ENCODE peak calls at places on chromosomes 5 and 9, in seven cellular contexts. One of them, this sample, is unnamed.

GRCh38 chr5:125409496-125410351 is 663.3 kb upstream of the ZNF608 start:
- DNase-seq in tibial artery: no peak
- DNase-seq in Caco-2: no peak
- DNase-seq in CD4-positive, CD25-positive, alpha-beta regulatory T cell: no peak
- DNase-seq in uterus: no peak
- DNase-seq in sigmoid colon: no peak
- DNase-seq in PC-3: peak; percentile 62
- DNase-seq in this sample: peak; percentile 36

GRCh38 chr9:96620832-96621269 is 1.2 kb upstream of the CDC14B start:
- DNase-seq in tibial artery: no peak
- DNase-seq in Caco-2: no peak
- DNase-seq in CD4-positive, CD25-positive, alpha-beta regulatory T cell: no peak
- DNase-seq in uterus: no peak
- DNase-seq in sigmoid colon: no peak
- DNase-seq in PC-3: no peak
- DNase-seq in this sample: no peak

GRCh38 chr5:54278979-54279717 is 31.2 kb downstream of the ARL15 start:
- DNase-seq in tibial artery: no peak
- DNase-seq in Caco-2: no peak
- DNase-seq in CD4-positive, CD25-positive, alpha-beta regulatory T cell: no peak
- DNase-seq in uterus: no peak
- DNase-seq in sigmoid colon: no peak
- DNase-seq in PC-3: no peak
- DNase-seq in this sample: no peak

GRCh38 chr9:110714314-110714713 is 45.7 kb downstream of the MUSK start:
- DNase-seq in tibial artery: no peak
- DNase-seq in Caco-2: no peak
- DNase-seq in CD4-positive, CD25-positive, alpha-beta regulatory T cell: no peak
- DNase-seq in uterus: no peak
- DNase-seq in sigmoid colon: no peak
- DNase-seq in PC-3: peak; percentile 74
- DNase-seq in this sample: peak; percentile 38

GRCh38 chr9:113519401-113520108 is 56.0 kb downstream of the RGS3 start:
- DNase-seq in tibial artery: no peak
- DNase-seq in Caco-2: peak; percentile 55
- DNase-seq in CD4-positive, CD25-positive, alpha-beta regulatory T cell: no peak
- DNase-seq in uterus: no peak
- DNase-seq in sigmoid colon: no peak
- DNase-seq in PC-3: peak; percentile 35
- DNase-seq in this sample: no peak

GRCh38 chr5:61599370-61600140 is 267.5 kb downstream of the ZSWIM6 start:
- DNase-seq in tibial artery: no peak
- DNase-seq in Caco-2: no peak
- DNase-seq in CD4-positive, CD25-positive, alpha-beta regulatory T cell: no peak
- DNase-seq in uterus: no peak
- DNase-seq in sigmoid colon: no peak
- DNase-seq in PC-3: peak; percentile 71
- DNase-seq in this sample: peak; percentile 48

GRCh38 chr5:125410501-125411162 is 664.2 kb upstream of the ZNF608 start:
- DNase-seq in tibial artery: no peak
- DNase-seq in Caco-2: no peak
- DNase-seq in CD4-positive, CD25-positive, alpha-beta regulatory T cell: no peak
- DNase-seq in uterus: no peak
- DNase-seq in sigmoid colon: no peak
- DNase-seq in PC-3: peak; percentile 46
- DNase-seq in this sample: peak; percentile 89

GRCh38 chr5:14745753-14746152 is 81.2 kb downstream of the OTULIN start:
- DNase-seq in tibial artery: no peak
- DNase-seq in Caco-2: no peak
- DNase-seq in CD4-positive, CD25-positive, alpha-beta regulatory T cell: peak; percentile 55
- DNase-seq in uterus: no peak
- DNase-seq in sigmoid colon: no peak
- DNase-seq in PC-3: no peak
- DNase-seq in this sample: no peak

GRCh38 chr5:10288600-10289213 is 19.0 kb downstream of the CMBL start:
- DNase-seq in tibial artery: no peak
- DNase-seq in Caco-2: no peak
- DNase-seq in CD4-positive, CD25-positive, alpha-beta regulatory T cell: peak; percentile 70
- DNase-seq in uterus: no peak
- DNase-seq in sigmoid colon: no peak
- DNase-seq in PC-3: peak; percentile 43
- DNase-seq in this sample: no peak

GRCh38 chr5:58136416-58136815 is 323.5 kb downstream of the PLK2 start:
- DNase-seq in tibial artery: no peak
- DNase-seq in Caco-2: no peak
- DNase-seq in CD4-positive, CD25-positive, alpha-beta regulatory T cell: no peak
- DNase-seq in uterus: no peak
- DNase-seq in sigmoid colon: no peak
- DNase-seq in PC-3: no peak
- DNase-seq in this sample: no peak

GRCh38 chr5:121550989-121551388 is 300.7 kb upstream of the FTMT start:
- DNase-seq in tibial artery: no peak
- DNase-seq in Caco-2: no peak
- DNase-seq in CD4-positive, CD25-positive, alpha-beta regulatory T cell: no peak
- DNase-seq in uterus: no peak
- DNase-seq in sigmoid colon: no peak
- DNase-seq in PC-3: no peak
- DNase-seq in this sample: no peak

GRCh38 chr5:169805527-169805934 is 168.5 kb downstream of the DOCK2 start:
- DNase-seq in tibial artery: no peak
- DNase-seq in Caco-2: no peak
- DNase-seq in CD4-positive, CD25-positive, alpha-beta regulatory T cell: peak; percentile 81
- DNase-seq in uterus: no peak
- DNase-seq in sigmoid colon: no peak
- DNase-seq in PC-3: no peak
- DNase-seq in this sample: no peak

GRCh38 chr5:173920024-173920753 is 32.0 kb downstream of the CPEB4 start:
- DNase-seq in tibial artery: no peak
- DNase-seq in Caco-2: no peak
- DNase-seq in CD4-positive, CD25-positive, alpha-beta regulatory T cell: no peak
- DNase-seq in uterus: no peak
- DNase-seq in sigmoid colon: no peak
- DNase-seq in PC-3: peak; percentile 42
- DNase-seq in this sample: no peak

GRCh38 chr9:130220351-130220750 is 45.2 kb upstream of the HMCN2 start:
- DNase-seq in tibial artery: no peak
- DNase-seq in Caco-2: no peak
- DNase-seq in CD4-positive, CD25-positive, alpha-beta regulatory T cell: no peak
- DNase-seq in uterus: peak; percentile 81
- DNase-seq in sigmoid colon: no peak
- DNase-seq in PC-3: no peak
- DNase-seq in this sample: peak; percentile 71

GRCh38 chr5:65775476-65775875 is 53.5 kb downstream of the NLN start:
- DNase-seq in tibial artery: no peak
- DNase-seq in Caco-2: no peak
- DNase-seq in CD4-positive, CD25-positive, alpha-beta regulatory T cell: no peak
- DNase-seq in uterus: no peak
- DNase-seq in sigmoid colon: no peak
- DNase-seq in PC-3: no peak
- DNase-seq in this sample: no peak

GRCh38 chr5:120098902-120099301 is 365.2 kb upstream of the PRR16 start:
- DNase-seq in tibial artery: no peak
- DNase-seq in Caco-2: no peak
- DNase-seq in CD4-positive, CD25-positive, alpha-beta regulatory T cell: no peak
- DNase-seq in uterus: no peak
- DNase-seq in sigmoid colon: no peak
- DNase-seq in PC-3: no peak
- DNase-seq in this sample: no peak

GRCh38 chr5:30103056-30104020 is 1090.1 kb upstream of the CDH6 start:
- DNase-seq in tibial artery: no peak
- DNase-seq in Caco-2: no peak
- DNase-seq in CD4-positive, CD25-positive, alpha-beta regulatory T cell: no peak
- DNase-seq in uterus: no peak
- DNase-seq in sigmoid colon: no peak
- DNase-seq in PC-3: peak; percentile 82
- DNase-seq in this sample: no peak

GRCh38 chr9:69546265-69546664 is 125.9 kb downstream of the APBA1 start:
- DNase-seq in tibial artery: no peak
- DNase-seq in Caco-2: no peak
- DNase-seq in CD4-positive, CD25-positive, alpha-beta regulatory T cell: no peak
- DNase-seq in uterus: no peak
- DNase-seq in sigmoid colon: no peak
- DNase-seq in PC-3: no peak
- DNase-seq in this sample: no peak

GRCh38 chr9:69554945-69555344 is 117.2 kb downstream of the APBA1 start:
- DNase-seq in tibial artery: no peak
- DNase-seq in Caco-2: no peak
- DNase-seq in CD4-positive, CD25-positive, alpha-beta regulatory T cell: no peak
- DNase-seq in uterus: no peak
- DNase-seq in sigmoid colon: no peak
- DNase-seq in PC-3: no peak
- DNase-seq in this sample: peak; percentile 89

GRCh38 chr9:69548676-69549075 is 123.5 kb downstream of the APBA1 start:
- DNase-seq in tibial artery: no peak
- DNase-seq in Caco-2: no peak
- DNase-seq in CD4-positive, CD25-positive, alpha-beta regulatory T cell: no peak
- DNase-seq in uterus: no peak
- DNase-seq in sigmoid colon: no peak
- DNase-seq in PC-3: no peak
- DNase-seq in this sample: no peak

DNA sequence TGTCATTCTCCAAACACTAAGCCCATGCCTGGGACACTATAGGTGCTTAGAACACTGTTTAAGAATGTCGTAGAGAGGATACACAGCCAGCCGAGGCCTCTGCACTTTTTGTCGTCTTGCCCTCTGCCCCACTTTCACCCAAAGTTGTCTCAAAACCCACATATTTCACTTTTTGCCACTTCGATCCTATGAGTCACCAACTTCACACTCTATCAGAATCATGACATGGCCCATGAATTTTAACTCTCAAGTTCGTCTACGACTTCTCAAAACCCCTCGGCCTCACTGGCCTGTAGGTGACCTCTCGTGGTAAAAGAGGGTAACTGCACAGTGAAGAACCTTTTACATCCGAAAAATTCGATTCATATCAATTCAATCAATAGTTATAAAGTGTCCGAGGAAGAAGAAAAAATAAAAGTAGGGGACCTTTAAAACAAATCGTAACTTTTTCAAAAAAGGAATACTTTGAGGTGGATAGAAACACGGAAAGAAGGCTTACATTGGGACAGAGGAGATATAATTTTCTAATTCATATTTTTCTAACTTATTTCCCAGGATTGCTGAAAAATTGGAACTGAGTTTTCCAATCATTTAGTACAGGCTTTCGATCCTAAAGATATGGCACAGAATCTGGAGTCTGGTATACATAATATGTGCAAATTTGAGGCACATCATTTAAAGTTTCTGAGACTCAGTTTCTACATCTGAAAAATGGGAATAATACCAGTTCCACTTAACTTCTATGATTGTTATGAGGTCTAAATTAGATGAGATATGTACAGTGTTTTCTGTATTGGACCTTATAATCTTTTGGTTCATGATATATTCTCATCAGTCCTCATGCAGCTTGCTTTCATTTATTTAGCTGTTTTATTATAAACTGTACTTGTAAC is 122.6 kb downstream of the APBA1 start:
- DNase-seq in tibial artery: no peak
- DNase-seq in Caco-2: no peak
- DNase-seq in CD4-positive, CD25-positive, alpha-beta regulatory T cell: peak; percentile 52
- DNase-seq in uterus: no peak
- DNase-seq in sigmoid colon: no peak
- DNase-seq in PC-3: peak; percentile 59
- DNase-seq in this sample: peak; percentile 71
- H3K4me3 ChIP-seq in tibial artery: no peak overlapping the region
- H3K4me3 ChIP-seq in Caco-2: no peak overlapping the region
- H3K4me3 ChIP-seq in CD4-positive, CD25-positive, alpha-beta regulatory T cell: no peak overlapping the region
- H3K4me3 ChIP-seq in uterus: no peak overlapping the region
- H3K4me3 ChIP-seq in sigmoid colon: no peak overlapping the region
- H3K4me3 ChIP-seq in PC-3: no peak overlapping the region
- H3K4me3 ChIP-seq in this sample: peak overlapping the region; percentile 29

GRCh38 chr9:123723135-123723875 is 206.6 kb downstream of the DENND1A start:
- DNase-seq in tibial artery: no peak
- DNase-seq in Caco-2: no peak
- DNase-seq in CD4-positive, CD25-positive, alpha-beta regulatory T cell: no peak
- DNase-seq in uterus: no peak
- DNase-seq in sigmoid colon: no peak
- DNase-seq in PC-3: no peak
- DNase-seq in this sample: no peak
- H3K9me3 ChIP-seq in tibial artery: no peaks in the 10 kb centered on the region
- H3K9me3 ChIP-seq in Caco-2: peaks cover 15% of the 10 kb centered on the region
- H3K9me3 ChIP-seq in CD4-positive, CD25-positive, alpha-beta regulatory T cell: no peaks in the 10 kb centered on the region
- H3K9me3 ChIP-seq in uterus: no peaks in the 10 kb centered on the region
- H3K9me3 ChIP-seq in sigmoid colon: no peaks in the 10 kb centered on the region
- H3K9me3 ChIP-seq in PC-3: no peaks in the 10 kb centered on the region
- H3K9me3 ChIP-seq in this sample: peaks cover 6% of the 10 kb centered on the region

GRCh38 chr9:89309608-89310485 is 1.1 kb upstream of the CKS2 start:
- DNase-seq in tibial artery: no peak
- DNase-seq in Caco-2: peak; percentile 37
- DNase-seq in CD4-positive, CD25-positive, alpha-beta regulatory T cell: peak; percentile 39
- DNase-seq in uterus: no peak
- DNase-seq in sigmoid colon: no peak
- DNase-seq in PC-3: no peak
- DNase-seq in this sample: no peak

GRCh38 chr9:89311346-89312153 is 555 bp downstream of the CKS2 start:
- DNase-seq in tibial artery: no peak
- DNase-seq in Caco-2: no peak
- DNase-seq in CD4-positive, CD25-positive, alpha-beta regulatory T cell: no peak
- DNase-seq in uterus: no peak
- DNase-seq in sigmoid colon: peak; percentile 67
- DNase-seq in PC-3: no peak
- DNase-seq in this sample: peak; percentile 55

GRCh38 chr9:89310486-89311345 is at the start of gene CKS2:
- DNase-seq in tibial artery: peak; percentile 99
- DNase-seq in Caco-2: peak; percentile 99
- DNase-seq in CD4-positive, CD25-positive, alpha-beta regulatory T cell: peak; percentile 100
- DNase-seq in uterus: peak; percentile 100
- DNase-seq in sigmoid colon: peak; percentile 100
- DNase-seq in PC-3: peak; percentile 99
- DNase-seq in this sample: peak; percentile 100

GRCh38 chr9:89312154-89312616 is 1.2 kb downstream of the CKS2 start:
- DNase-seq in tibial artery: no peak
- DNase-seq in Caco-2: no peak
- DNase-seq in CD4-positive, CD25-positive, alpha-beta regulatory T cell: peak; percentile 52
- DNase-seq in uterus: no peak
- DNase-seq in sigmoid colon: no peak
- DNase-seq in PC-3: peak; percentile 23
- DNase-seq in this sample: peak; percentile 67

GRCh38 chr9:89309166-89309565 is 1.8 kb upstream of the CKS2 start:
- DNase-seq in tibial artery: no peak
- DNase-seq in Caco-2: no peak
- DNase-seq in CD4-positive, CD25-positive, alpha-beta regulatory T cell: no peak
- DNase-seq in uterus: no peak
- DNase-seq in sigmoid colon: no peak
- DNase-seq in PC-3: no peak
- DNase-seq in this sample: no peak
- H3K4me3 ChIP-seq in tibial artery: no peak overlapping the region
- H3K4me3 ChIP-seq in Caco-2: no peak overlapping the region
- H3K4me3 ChIP-seq in CD4-positive, CD25-positive, alpha-beta regulatory T cell: no peak overlapping the region
- H3K4me3 ChIP-seq in uterus: no peak overlapping the region
- H3K4me3 ChIP-seq in sigmoid colon: no peak overlapping the region
- H3K4me3 ChIP-seq in PC-3: no peak overlapping the region
- H3K4me3 ChIP-seq in this sample: peak overlapping the region; percentile 85

DNA sequence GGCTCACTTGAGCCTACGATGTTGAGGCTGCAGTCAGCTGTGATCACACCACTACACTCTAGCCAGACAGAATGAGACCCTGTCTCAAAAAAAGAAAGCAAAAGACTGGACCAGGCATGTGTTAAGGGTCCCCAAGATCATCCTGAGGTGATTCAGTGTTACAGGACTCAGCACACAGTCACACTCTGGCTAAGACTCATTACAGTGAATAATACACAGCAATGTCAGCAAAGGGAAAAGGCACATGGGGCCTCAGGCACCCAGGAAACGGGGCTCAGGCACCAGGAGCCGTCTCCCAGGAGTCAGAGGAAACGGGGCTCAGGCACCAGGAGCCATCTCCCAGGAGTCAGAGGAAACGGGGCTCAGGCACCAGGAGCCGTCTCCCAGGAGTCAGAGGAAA is 39.2 kb upstream of the NRARP start:
- DNase-seq in tibial artery: no peak
- DNase-seq in Caco-2: no peak
- DNase-seq in CD4-positive, CD25-positive, alpha-beta regulatory T cell: no peak
- DNase-seq in uterus: no peak
- DNase-seq in sigmoid colon: no peak
- DNase-seq in PC-3: no peak
- DNase-seq in this sample: no peak
- H3K9me3 ChIP-seq in tibial artery: peaks cover 4% of the 10 kb centered on the region
- H3K9me3 ChIP-seq in Caco-2: peaks cover 8% of the 10 kb centered on the region
- H3K9me3 ChIP-seq in CD4-positive, CD25-positive, alpha-beta regulatory T cell: peaks cover 10% of the 10 kb centered on the region
- H3K9me3 ChIP-seq in uterus: no peaks in the 10 kb centered on the region
- H3K9me3 ChIP-seq in sigmoid colon: no peaks in the 10 kb centered on the region
- H3K9me3 ChIP-seq in PC-3: no peaks in the 10 kb centered on the region
- H3K9me3 ChIP-seq in this sample: peaks cover 9% of the 10 kb centered on the region